ENCODE peak calls at places on chromosomes 5 and 9, in nine cellular contexts. K is Peyer's patch; P is PC-9; A is CD4-positive, alpha-beta memory T cell; O is spleen; L is endodermal cell; D is colonic mucosa; B is psoas muscle; W is heart left ventricle. X is an unnamed sample. For H3K4me1, the result is how much of the 10 kb centered on the place peaks cover.

GRCh38 chr9:89422151-89422918 is 75.6 kb downstream of the SEMA4D start:
- DNase-seq in K (no peak), P (no peak), A (no peak), O (peak), L (no peak), D (no peak), B (peak), W (no peak), X (no peak)

GRCh38 chr9:97905228-97905627 is 17.1 kb downstream of the TRMO start:
- DNase-seq in K (peak), P (no peak), A (peak), O (no peak), L (no peak), D (no peak), B (no peak), W (no peak), X (peak)

GRCh38 chr5:37871023-37871815 is 31.4 kb upstream of the GDNF start:
- DNase-seq in K (no peak), P (no peak), A (no peak), O (no peak), L (no peak), D (no peak), B (no peak), W (no peak), X (no peak)

GRCh38 chr9:134224130-134224826 is 59.9 kb upstream of the RNU6ATAC start:
- DNase-seq in K (no peak), P (no peak), A (no peak), O (peak), L (no peak), D (no peak), B (peak), W (no peak), X (no peak)

GRCh38 chr9:14780251-14780650 is 57.7 kb upstream of the CER1 start:
- DNase-seq in K (no peak), P (no peak), A (no peak), O (no peak), L (no peak), D (no peak), B (peak), W (no peak), X (no peak)

GRCh38 chr5:119928974-119929373 is 299.6 kb downstream of the FAM170A start:
- DNase-seq in K (no peak), P (no peak), A (no peak), O (no peak), L (no peak), D (no peak), B (no peak), W (no peak), X (no peak)

GRCh38 chr9:77838986-77839385 is 190.9 kb upstream of the GNA14 start:
- DNase-seq in K (no peak), P (no peak), A (no peak), O (no peak), L (no peak), D (no peak), B (no peak), W (no peak), X (no peak)

GRCh38 chr9:127575875-127576778 is 36.0 kb upstream of the STXBP1 start:
- DNase-seq in K (no peak), P (no peak), A (no peak), O (no peak), L (no peak), D (peak), B (no peak), W (no peak), X (no peak)

GRCh38 chr5:76204713-76205112 is 121.5 kb downstream of the SV2C start:
- DNase-seq in K (no peak), P (peak), A (no peak), O (no peak), L (peak), D (peak), B (no peak), W (no peak), X (no peak)

GRCh38 chr5:135714126-135714894 is 120.2 kb upstream of the SLC25A48 start:
- DNase-seq in K (no peak), P (no peak), A (no peak), O (no peak), L (no peak), D (no peak), B (no peak), W (no peak), X (no peak)

GRCh38 chr5:44845777-44846176 is 37.0 kb downstream of the MRPS30 start:
- DNase-seq in K (no peak), P (no peak), A (no peak), O (no peak), L (no peak), D (no peak), B (no peak), W (no peak), X (no peak)

GRCh38 chr9:137336735-137337134 is 34.7 kb upstream of the NRARP start:
- DNase-seq in K (no peak), P (no peak), A (no peak), O (no peak), L (no peak), D (no peak), B (no peak), W (no peak), X (no peak)

GRCh38 chr9:22170162-22170932 is 161.2 kb upstream of the CDKN2B start:
- DNase-seq in K (no peak), P (no peak), A (no peak), O (no peak), L (no peak), D (no peak), B (no peak), W (no peak), X (no peak)

GRCh38 chr9:19023078-19023477 is 9.9 kb downstream of the SAXO1 start:
- DNase-seq in K (no peak), P (no peak), A (no peak), O (no peak), L (no peak), D (no peak), B (no peak), W (no peak), X (no peak)
- H3K27ac ChIP-seq in K (no peak), P (no peak), A (no peak), O (no peak), L (no peak), D (no peak), B (no peak), W (no peak), X (no peak)

DNA sequence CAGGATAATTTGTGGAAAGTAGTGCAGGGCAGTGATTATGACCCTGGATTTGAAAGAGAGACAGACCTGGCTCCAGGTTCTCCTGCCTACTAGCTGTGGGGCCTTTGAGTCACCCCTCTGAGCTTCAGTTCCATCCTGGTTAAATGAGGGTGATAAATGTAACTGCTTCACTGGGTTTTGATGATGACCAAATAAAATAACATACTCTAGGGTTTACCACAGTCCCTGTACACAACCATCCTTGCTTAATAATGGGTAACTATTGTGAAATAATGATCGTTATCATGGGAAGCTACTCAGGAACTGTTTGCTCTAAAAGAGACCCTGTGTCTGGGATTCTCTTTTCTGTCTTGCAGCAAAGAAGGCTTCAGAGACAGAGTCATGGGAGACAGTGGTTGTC is 23.7 kb downstream of the AKNA start:
- DNase-seq in K (no peak), P (peak), A (no peak), O (no peak), L (no peak), D (no peak), B (no peak), W (no peak), X (no peak)
- H3K4me1 ChIP-seq in K (under half), P (under half), A (half or more), O (half or more), L (under half), D (under half), B (under half), W (under half), X (half or more)

GRCh38 chr9:95077766-95078382 is 239.6 kb downstream of the FANCC start:
- DNase-seq in K (no peak), P (no peak), A (no peak), O (no peak), L (no peak), D (no peak), B (no peak), W (no peak), X (no peak)
- H3K4me3 ChIP-seq in K (no peak), P (no peak), A (no peak), O (no peak), L (no peak), D (no peak), B (no peak), W (no peak), X (no peak)

DNA sequence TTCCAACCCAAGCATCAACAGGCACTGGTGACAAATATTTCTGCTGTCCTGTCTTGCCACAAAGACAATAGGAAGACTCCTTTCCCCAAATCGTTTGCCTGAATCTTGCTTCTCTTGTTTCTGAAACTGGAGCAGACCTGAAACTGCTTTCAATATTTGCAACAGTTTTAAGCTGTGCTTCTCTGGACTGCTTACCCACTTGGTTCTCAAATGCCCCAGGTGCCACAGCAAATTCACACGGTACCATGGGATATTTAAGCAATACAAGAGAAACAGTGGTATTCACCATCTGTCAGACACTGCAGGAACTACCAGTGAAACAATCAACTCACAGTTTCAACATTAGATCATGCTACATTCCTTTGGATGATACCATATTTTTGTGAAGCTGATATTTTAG is 309.4 kb downstream of the PARP8 start:
- DNase-seq in K (no peak), P (no peak), A (no peak), O (no peak), L (no peak), D (no peak), B (no peak), W (no peak), X (no peak)
- H3K27ac ChIP-seq in K (no peak), P (no peak), A (no peak), O (no peak), L (no peak), D (no peak), B (no peak), W (no peak), X (no peak)

DNA sequence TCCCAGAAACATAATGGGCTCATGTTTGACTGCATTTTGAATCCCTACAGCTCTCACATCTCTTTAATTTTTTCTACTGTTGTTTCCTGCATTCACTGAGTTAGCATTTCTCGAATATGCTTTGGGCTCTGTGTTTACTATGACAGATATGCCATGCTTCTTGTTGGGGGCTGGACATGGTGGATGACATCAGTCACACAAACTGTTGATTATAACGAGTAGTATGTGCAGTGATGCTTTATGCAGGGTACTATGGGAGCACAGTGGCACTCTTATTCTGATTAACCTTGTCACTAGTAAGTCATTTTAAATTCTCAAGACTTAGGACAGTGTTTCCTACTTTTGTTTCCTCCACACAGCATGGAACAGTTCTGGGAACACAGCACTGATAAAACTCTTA is 295.4 kb upstream of the ZNF608 start:
- DNase-seq in K (no peak), P (no peak), A (no peak), O (no peak), L (no peak), D (no peak), B (no peak), W (no peak), X (no peak)
- H3K4me1 ChIP-seq in K (under half), P (under half), A (under half), O (under half), L (under half), D (under half), B (under half), W (under half), X (under half)

GRCh38 chr5:180621311-180621710 is 28.1 kb downstream of the FLT4 start:
- DNase-seq in K (no peak), P (no peak), A (no peak), O (no peak), L (no peak), D (no peak), B (no peak), W (no peak), X (no peak)

GRCh38 chr5:180620014-180620413 is 28.7 kb upstream of the SCGB3A1 start:
- DNase-seq in K (no peak), P (no peak), A (no peak), O (no peak), L (no peak), D (no peak), B (no peak), W (no peak), X (no peak)

GRCh38 chr5:180618830-180619562 is 27.7 kb upstream of the SCGB3A1 start:
- DNase-seq in K (no peak), P (no peak), A (peak), O (no peak), L (peak), D (no peak), B (no peak), W (no peak), X (peak)

GRCh38 chr5:180618487-180618829 is 27.2 kb upstream of the SCGB3A1 start:
- DNase-seq in K (no peak), P (no peak), A (no peak), O (no peak), L (no peak), D (no peak), B (no peak), W (no peak), X (no peak)

GRCh38 chr5:180619563-180619915 is 28.2 kb upstream of the SCGB3A1 start:
- DNase-seq in K (no peak), P (no peak), A (no peak), O (no peak), L (no peak), D (no peak), B (no peak), W (no peak), X (no peak)
- H3K4me3 ChIP-seq in K (no peak), P (no peak), A (no peak), O (no peak), L (no peak), D (no peak), B (no peak), W (no peak), X (no peak)

DNA sequence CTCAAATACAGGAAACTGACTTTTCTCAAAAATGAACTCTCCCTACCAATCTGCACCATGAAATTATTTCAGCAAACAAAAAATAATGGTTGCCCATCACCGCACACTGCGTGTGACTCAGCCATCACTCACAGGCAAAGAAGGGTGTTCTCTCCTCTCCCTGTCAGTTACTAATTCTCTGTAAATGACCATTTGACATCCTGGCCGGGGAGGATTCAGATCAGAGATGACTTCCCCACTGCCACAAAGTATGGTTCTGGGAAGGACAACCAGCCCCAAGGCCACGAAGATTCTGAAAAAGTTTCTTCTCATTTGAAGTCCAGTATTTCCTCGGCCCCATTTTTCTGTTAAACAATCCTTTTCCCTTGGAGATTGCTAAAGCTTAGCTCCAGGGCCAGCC is 199.4 kb downstream of the AUH start:
- DNase-seq in K (no peak), P (peak), A (no peak), O (no peak), L (peak), D (no peak), B (no peak), W (no peak), X (no peak)
- H3K27ac ChIP-seq in K (peak), P (no peak), A (no peak), O (no peak), L (peak), D (no peak), B (no peak), W (no peak), X (no peak)

GRCh38 chr5:176530983-176531901 is 6.0 kb downstream of the RNF44 start:
- DNase-seq in K (no peak), P (no peak), A (peak), O (peak), L (peak), D (no peak), B (no peak), W (no peak), X (no peak)
- H3K4me1 ChIP-seq in K (under half), P (under half), A (half or more), O (half or more), L (under half), D (under half), B (under half), W (under half), X (half or more)

X was measured in CD8-positive, alpha-beta T cell.